ENCODE peak calls at places on chromosomes 3 and 15, in five cellular contexts. A is trophoblast cell, S is H1, V is neuronal stem cell, E is mesenchymal stem cell. L is an unnamed sample.

GRCh38 chr15:99956820-99957641 is 223.8 kb upstream of the LYSMD4 start:
- DNase-seq in A (no peak), S (peak; percentile 40), V (no peak), E (no peak), L (no peak)

GRCh38 chr3:64489361-64490044 is 198.3 kb downstream of the ADAMTS9 start:
- DNase-seq in A (peak; percentile 37), S (peak; percentile 89), V (peak; percentile 73), E (peak; percentile 59), L (peak; percentile 96)

GRCh38 chr15:80660114-80660513 is 35.0 kb upstream of the ABHD17C start:
- DNase-seq in A (peak; percentile 37), S (peak; percentile 52), V (peak; percentile 8), E (peak; percentile 58), L (peak; percentile 51)

GRCh38 chr15:52440414-52440813 is 88.3 kb downstream of the MYO5A start:
- DNase-seq in A (no peak), S (no peak), V (no peak), E (peak; percentile 43), L (no peak)

GRCh38 chr3:187669675-187670504 is at the start of gene SST:
- DNase-seq in A (peak; percentile 10), S (peak; percentile 85), V (peak; percentile 82), E (peak; percentile 61), L (peak; percentile 86)

GRCh38 chr3:194828926-194829325 is 143.2 kb downstream of the FAM43A start:
- DNase-seq in A (no peak), S (no peak), V (no peak), E (no peak), L (no peak)

GRCh38 chr3:108042300-108042699 is 48.5 kb downstream of the CD47 start:
- DNase-seq in A (no peak), S (no peak), V (no peak), E (no peak), L (no peak)

GRCh38 chr3:72191211-72191960 is 406.4 kb upstream of the PROK2 start:
- DNase-seq in A (no peak), S (no peak), V (no peak), E (no peak), L (no peak)

GRCh38 chr3:10344147-10344943 is 23.4 kb upstream of the SEC13 start:
- DNase-seq in A (no peak), S (peak; percentile 85), V (peak; percentile 67), E (peak; percentile 55), L (peak; percentile 79)

GRCh38 chr15:25182098-25182478 is 227.3 kb downstream of the SNRPN start:
- DNase-seq in A (no peak), S (no peak), V (no peak), E (no peak), L (no peak)

GRCh38 chr15:67981118-67981685 is 72.9 kb upstream of the PIAS1 start:
- DNase-seq in A (no peak), S (no peak), V (no peak), E (no peak), L (no peak)
- H3K27ac ChIP-seq in A (no peak overlapping the region), S (no peak overlapping the region), V (no peak overlapping the region), E (no peak overlapping the region), L (no peak overlapping the region)

GRCh38 chr3:32596926-32597369 is 26.3 kb upstream of the DYNC1LI1 start:
- DNase-seq in A (no peak), S (no peak), V (no peak), E (peak; percentile 30), L (no peak)
- H2BK12ac ChIP-seq in A (no peak overlapping the region), S (no peak overlapping the region), V (no peak overlapping the region), E (no peak overlapping the region), L (no peak overlapping the region)

GRCh38 chr3:148903022-148903442 is 37.9 kb downstream of the CPA3 start:
- DNase-seq in A (no peak), S (no peak), V (no peak), E (peak; percentile 29), L (no peak)
- H3K4ac ChIP-seq in A (no peak overlapping the region), S (no peak overlapping the region), V (no peak overlapping the region), E (no peak overlapping the region), L (no peak overlapping the region)

DNA sequence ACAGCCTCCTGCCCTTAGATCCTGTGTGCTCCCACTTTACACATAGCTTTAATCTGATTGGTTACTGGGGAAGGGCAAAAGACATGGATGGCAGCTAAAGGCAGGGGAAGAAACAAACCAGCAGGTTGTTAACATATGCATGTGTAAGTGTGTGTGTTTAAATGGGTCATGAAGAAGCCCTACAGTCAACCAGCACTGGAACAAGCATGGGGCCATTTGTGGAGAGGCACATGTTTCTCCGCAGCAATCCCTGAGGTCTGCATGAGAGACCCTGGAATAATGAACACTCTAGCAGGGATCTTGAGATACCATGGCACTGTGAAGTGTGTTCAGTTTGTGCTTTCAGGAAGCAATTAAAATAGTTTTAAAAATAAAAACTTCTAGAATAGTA is 6.0 kb downstream of the KLF13 start:
- DNase-seq in A (no peak), S (no peak), V (no peak), E (peak; percentile 22), L (no peak)
- H3K27ac ChIP-seq in A (no peak overlapping the region), S (no peak overlapping the region), V (no peak overlapping the region), E (no peak overlapping the region), L (no peak overlapping the region)

GRCh38 chr3:23859012-23859743 is 53.4 kb downstream of the UBE2E1 start:
- DNase-seq in A (peak; percentile 66), S (no peak), V (no peak), E (peak; percentile 54), L (no peak)
- H2BK12ac ChIP-seq in A (no peak overlapping the region), S (no peak overlapping the region), V (no peak overlapping the region), E (peak overlapping the region; percentile 54), L (no peak overlapping the region)

DNA sequence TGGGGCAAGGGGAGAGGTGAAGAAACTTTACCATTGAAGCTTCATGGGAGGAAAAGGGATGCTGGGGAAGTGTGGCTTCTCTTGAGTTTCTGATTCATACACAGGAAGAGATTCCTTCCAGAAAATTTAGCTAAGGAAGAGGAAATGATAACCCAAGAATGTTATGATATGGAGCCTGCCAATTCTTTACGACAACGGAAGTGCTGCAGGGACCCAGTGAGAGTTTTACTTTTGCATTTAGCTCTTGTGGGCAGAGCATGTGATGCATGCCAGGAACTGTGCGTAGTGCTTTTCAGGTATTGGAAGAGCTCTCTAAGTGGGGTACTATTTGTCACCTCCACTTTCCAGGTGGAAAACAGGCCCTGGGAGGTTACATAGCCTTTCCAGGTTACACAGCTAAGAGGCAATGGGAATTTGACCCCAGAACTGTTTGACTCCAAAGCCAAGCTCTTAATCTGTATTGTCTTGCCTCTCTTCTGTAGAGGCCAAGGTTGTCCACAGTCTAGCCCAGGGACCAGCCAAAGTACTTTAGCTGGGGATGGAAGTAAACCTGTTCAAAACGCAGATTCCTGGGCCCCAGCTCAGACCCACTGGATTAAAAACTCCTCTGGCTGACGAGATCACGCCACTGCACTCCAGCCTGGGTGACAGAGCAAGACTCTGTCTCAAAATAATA is 23.0 kb downstream of the CMTM7 start:
- DNase-seq in A (no peak), S (no peak), V (no peak), E (no peak), L (no peak)
- H3K4ac ChIP-seq in A (no peak overlapping the region), S (no peak overlapping the region), V (no peak overlapping the region), E (no peak overlapping the region), L (no peak overlapping the region)

GRCh38 chr3:112770907-112771306 is 75.8 kb downstream of the CD200R1L start:
- DNase-seq in A (no peak), S (no peak), V (no peak), E (no peak), L (no peak)
- H3K27ac ChIP-seq in A (no peak overlapping the region), S (no peak overlapping the region), V (no peak overlapping the region), E (no peak overlapping the region), L (no peak overlapping the region)

L was measured in H9.